ENCODE peak calls at places on chromosomes 1 and 21, in seven cellular contexts. J is cardiac muscle cell, Q is H1, H is right atrium auricular region, D is heart left ventricle, T is RWPE2, O is lower lobe of right lung. Y is an unnamed sample.

GRCh38 chr1:64523938-64524337 is 54.0 kb downstream of the CACHD1 start:
- DNase-seq in T (no peak), Q (no peak), O (no peak), H (no peak), J (no peak), D (no peak), Y (no peak)

GRCh38 chr1:61645476-61645875 is 79.5 kb downstream of the TM2D1 start:
- DNase-seq in D (no peak), O (no peak), T (no peak), H (no peak), J (no peak), Q (no peak), Y (no peak)

GRCh38 chr1:52552505-52553371 is at the start of gene TUT4:
- DNase-seq in T (peak), O (peak), Q (peak), H (no peak), D (peak), J (peak), Y (peak)

GRCh38 chr21:24852610-24853195 is 754.6 kb downstream of the MRPL39 start:
- DNase-seq in O (no peak), H (no peak), T (no peak), D (no peak), Q (no peak), J (no peak), Y (no peak)

GRCh38 chr21:37087188-37087587 is 14.1 kb downstream of the TTC3 start:
- DNase-seq in H (no peak), T (no peak), O (no peak), J (peak), D (no peak), Q (no peak), Y (no peak)

GRCh38 chr1:98975113-98975512 is 29.5 kb downstream of the PLPPR5 start:
- DNase-seq in J (no peak), O (no peak), D (no peak), Q (no peak), H (no peak), T (no peak), Y (no peak)

GRCh38 chr1:161886589-161886988 is 120.5 kb downstream of the ATF6 start:
- DNase-seq in D (no peak), T (no peak), O (no peak), J (no peak), H (no peak), Q (no peak), Y (no peak)

GRCh38 chr21:15063821-15064575 is 802 bp downstream of the NRIP1 start:
- DNase-seq in Q (no peak), J (peak), H (peak), O (peak), D (peak), T (peak), Y (no peak)

GRCh38 chr1:44228218-44228617 is 14.9 kb downstream of the DMAP1 start:
- DNase-seq in T (no peak), D (no peak), Q (no peak), O (no peak), H (no peak), J (no peak), Y (no peak)

GRCh38 chr21:42056996-42057689 is 14.0 kb upstream of the UMODL1 start:
- DNase-seq in T (no peak), Q (no peak), H (no peak), D (no peak), O (peak), J (no peak), Y (peak)

GRCh38 chr1:6127587-6128163 is 52.4 kb downstream of the CHD5 start:
- DNase-seq in O (peak), H (no peak), T (peak), J (peak), Q (peak), D (peak), Y (peak)

GRCh38 chr1:121586369-121587229 is 401.8 kb downstream of the SRGAP2C start:
- DNase-seq in O (peak), T (no peak), H (no peak), D (no peak), Q (no peak), J (no peak), Y (no peak)

GRCh38 chr1:218299416-218299815 is 14.3 kb downstream of the RRP15 start:
- DNase-seq in O (no peak), D (no peak), Q (no peak), T (no peak), J (peak), H (no peak), Y (no peak)

GRCh38 chr1:60510162-60510561 is 436.6 kb upstream of the C1orf87 start:
- DNase-seq in D (no peak), J (no peak), T (no peak), H (no peak), O (no peak), Q (no peak), Y (no peak)

GRCh38 chr1:209601809-209602657 is 18.5 kb downstream of the CAMK1G start:
- DNase-seq in J (peak), H (no peak), T (no peak), O (no peak), Q (no peak), D (no peak), Y (no peak)

GRCh38 chr1:20379075-20379474 is 88.4 kb downstream of the VWA5B1 start:
- DNase-seq in T (no peak), H (no peak), O (no peak), J (no peak), Q (no peak), D (no peak), Y (peak)

GRCh38 chr21:36005018-36005417 is 55.3 kb downstream of the SETD4 start:
- DNase-seq in H (no peak), O (no peak), T (no peak), D (no peak), Q (no peak), J (no peak), Y (no peak)

GRCh38 chr1:36858553-36858952 is 175.8 kb downstream of the GRIK3 start:
- DNase-seq in J (no peak), H (no peak), O (no peak), Q (no peak), T (no peak), D (no peak), Y (no peak)

GRCh38 chr1:26833432-26834405 is 7.2 kb downstream of the ZDHHC18 start:
- DNase-seq in O (peak), Q (no peak), D (no peak), J (no peak), H (no peak), T (no peak), Y (peak)

GRCh38 chr1:113792986-113793385 is 19.3 kb downstream of the RSBN1 start:
- DNase-seq in T (no peak), O (no peak), J (no peak), D (no peak), Q (no peak), H (no peak), Y (no peak)

GRCh38 chr1:24266398-24266941 is 52.7 kb upstream of the GRHL3 start:
- DNase-seq in O (no peak), T (peak), Q (no peak), D (no peak), H (no peak), J (no peak), Y (no peak)

GRCh38 chr1:80594013-80594412 is 1206.7 kb upstream of the ADGRL2 start:
- DNase-seq in Q (no peak), O (no peak), H (no peak), T (no peak), D (no peak), J (no peak), Y (no peak)

GRCh38 chr1:109275706-109276345 is 7.1 kb downstream of the PSRC1 start:
- DNase-seq in T (no peak), D (no peak), H (no peak), Q (no peak), O (peak), J (no peak), Y (peak)

GRCh38 chr1:242828199-242828598 is 303.7 kb upstream of the PLD5 start:
- DNase-seq in H (no peak), Q (no peak), T (no peak), J (no peak), D (no peak), O (no peak), Y (no peak)

GRCh38 chr1:110880708-110881374 is 7.9 kb downstream of the CD53 start:
- DNase-seq in D (no peak), Q (no peak), T (no peak), H (no peak), O (no peak), J (no peak), Y (no peak)

GRCh38 chr1:61083014-61083798 is 845 bp downstream of the NFIA start:
- DNase-seq in H (no peak), Q (no peak), J (peak), T (no peak), O (peak), D (peak), Y (peak)

GRCh38 chr1:158124034-158124433 is 56.7 kb upstream of the CD1D start:
- DNase-seq in Q (no peak), J (no peak), T (peak), H (no peak), O (no peak), D (no peak), Y (no peak)

GRCh38 chr1:167517535-167518330 is 596 bp downstream of the CD247 start:
- DNase-seq in O (peak), D (no peak), J (no peak), H (no peak), Q (no peak), T (no peak), Y (peak)

GRCh38 chr1:66624412-66625060 is 90.6 kb downstream of the SGIP1 start:
- DNase-seq in Q (no peak), T (no peak), J (no peak), O (no peak), D (no peak), H (no peak), Y (no peak)

GRCh38 chr1:52926864-52927218 is 235 bp upstream of the SCP2 start:
- DNase-seq in J (no peak), D (no peak), T (no peak), Q (no peak), H (no peak), O (no peak), Y (no peak)

GRCh38 chr1:220093361-220094015 is 444 bp upstream of the IARS2 start:
- DNase-seq in H (no peak), T (no peak), O (no peak), Q (no peak), J (peak), D (no peak), Y (no peak)

GRCh38 chr1:221444346-221444745 is 297.5 kb downstream of the DUSP10 start:
- DNase-seq in Q (no peak), O (no peak), T (no peak), J (no peak), H (no peak), D (no peak), Y (no peak)

GRCh38 chr1:40241372-40241771 is 6.4 kb upstream of the TMCO2 start:
- DNase-seq in H (no peak), O (no peak), D (no peak), J (no peak), T (no peak), Q (no peak), Y (no peak)
- H3K27ac ChIP-seq in H (no peak), O (no peak), D (no peak), J (no peak), T (peak), Q (no peak), Y (no peak)

GRCh38 chr1:33168556-33169289 is 13.1 kb downstream of the TRIM62 start:
- DNase-seq in T (no peak), Q (no peak), D (no peak), O (no peak), H (no peak), J (no peak), Y (peak)
- TF ChIP-seq CTCF in T (no peak), Q (peak), D (no peak), O (no peak), H (no peak), J (no peak), Y (no peak)

DNA sequence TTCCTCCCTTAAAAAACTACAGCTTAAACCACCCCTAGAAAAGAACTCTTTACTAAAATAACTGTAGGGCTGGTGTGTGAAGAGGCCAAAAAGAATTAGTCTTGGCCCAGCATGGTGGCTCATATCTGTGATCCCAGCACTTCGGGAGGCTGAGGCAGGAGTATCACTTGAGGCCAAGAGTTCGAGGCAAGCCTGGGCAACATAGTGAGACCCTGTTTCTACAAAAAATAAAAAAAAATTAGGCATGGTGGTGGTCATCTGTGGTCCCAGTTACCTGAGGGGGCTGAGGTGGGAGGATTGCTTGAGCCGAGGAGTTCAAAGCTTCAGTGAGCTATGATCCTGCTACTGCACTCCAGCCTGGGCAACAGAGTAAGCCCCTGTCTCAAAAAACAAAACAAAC is 44.9 kb downstream of the BCAR3 start:
- DNase-seq in J (no peak), D (no peak), O (no peak), T (no peak), H (peak), Q (no peak), Y (no peak)
- H3K27ac ChIP-seq in J (no peak), D (peak), O (peak), T (no peak), H (no peak), Q (peak), Y (no peak)

GRCh38 chr1:156451486-156452184 is 48.9 kb downstream of the MEF2D start:
- DNase-seq in O (no peak), J (no peak), Q (no peak), D (no peak), T (no peak), H (no peak), Y (no peak)
- TF ChIP-seq CTCF in O (no peak), J (no peak), Q (peak), D (no peak), T (no peak), H (no peak), Y (no peak)

DNA sequence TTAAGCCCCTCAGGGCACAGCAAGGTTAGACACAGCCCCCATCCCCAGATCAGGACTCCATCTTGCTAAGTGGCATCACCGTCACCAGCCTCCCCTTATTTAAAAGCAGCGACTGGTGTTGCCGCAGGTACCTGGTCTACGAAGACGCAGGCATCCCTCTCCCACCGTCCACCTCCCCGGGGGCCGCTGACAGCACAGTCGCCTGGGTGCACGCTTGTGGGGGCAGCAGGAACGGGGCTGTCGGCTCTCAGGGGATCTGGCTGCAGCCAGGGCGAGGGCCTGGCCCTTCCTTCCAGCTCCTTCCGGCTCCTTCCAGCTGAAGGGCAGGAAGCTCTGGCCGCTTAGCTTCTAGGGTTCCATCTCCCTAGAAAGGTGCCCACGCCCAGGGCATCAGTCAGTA is 17.6 kb upstream of the CCDC27 start:
- DNase-seq in D (no peak), T (peak), H (no peak), J (no peak), O (no peak), Q (no peak), Y (no peak)
- H3K27ac ChIP-seq in D (no peak), T (no peak), H (no peak), J (no peak), O (no peak), Q (no peak), Y (no peak)

GRCh38 chr1:7207875-7208646 is 422.8 kb downstream of the CAMTA1 start:
- DNase-seq in Q (peak), H (no peak), D (peak), J (peak), O (no peak), T (no peak), Y (peak)
- TF ChIP-seq CTCF in Q (peak), H (peak), D (peak), J (peak), O (peak), T (peak), Y (peak)

GRCh38 chr1:234728740-234729139 is 118.8 kb upstream of the IRF2BP2 start:
- DNase-seq in O (no peak), T (no peak), J (no peak), Q (no peak), D (no peak), H (no peak), Y (no peak)
- H3K27ac ChIP-seq in O (peak), T (no peak), J (peak), Q (no peak), D (peak), H (peak), Y (no peak)

DNA sequence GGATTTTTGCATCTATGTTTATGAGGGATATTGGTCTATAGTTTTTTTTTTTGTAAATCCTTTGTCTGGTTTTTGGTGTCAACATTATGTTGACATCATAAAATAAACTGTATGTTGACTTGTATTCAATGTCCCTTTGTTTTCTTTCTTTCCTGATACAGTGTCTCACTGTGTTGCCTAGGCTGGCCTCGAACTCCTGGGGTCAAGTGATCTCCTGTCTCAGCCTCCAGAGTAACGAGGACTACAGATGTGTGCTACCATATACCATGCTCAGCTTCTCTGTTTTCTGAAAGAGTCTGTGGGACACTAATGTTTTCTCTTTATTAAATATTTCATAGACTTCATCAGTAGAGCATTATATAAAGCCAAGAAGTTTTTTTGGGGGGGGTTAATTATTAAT is 18.3 kb downstream of the MAN1C1 start:
- DNase-seq in Q (no peak), T (no peak), D (no peak), O (no peak), J (no peak), H (no peak), Y (no peak)
- TF ChIP-seq CTCF in Q (no peak), T (no peak), D (no peak), O (no peak), J (no peak), H (no peak), Y (no peak)

GRCh38 chr1:21641076-21641475 is 28.1 kb downstream of the RAP1GAP start:
- DNase-seq in H (no peak), J (no peak), T (no peak), Q (no peak), O (no peak), D (no peak), Y (no peak)

GRCh38 chr1:21637514-21637913 is 31.6 kb downstream of the RAP1GAP start:
- DNase-seq in T (no peak), J (no peak), H (no peak), Q (no peak), O (no peak), D (no peak), Y (no peak)

GRCh38 chr1:21640653-21641052 is 28.5 kb downstream of the RAP1GAP start:
- DNase-seq in H (no peak), J (no peak), O (no peak), D (no peak), Q (no peak), T (no peak), Y (no peak)

GRCh38 chr1:21639594-21640041 is 29.5 kb downstream of the RAP1GAP start:
- DNase-seq in O (no peak), J (no peak), H (no peak), Q (no peak), T (no peak), D (no peak), Y (no peak)

GRCh38 chr1:21638531-21639341 is 30.4 kb downstream of the RAP1GAP start:
- DNase-seq in D (no peak), O (peak), J (no peak), T (no peak), H (peak), Q (no peak), Y (no peak)
- H3K27ac ChIP-seq in D (no peak), O (peak), J (no peak), T (peak), H (peak), Q (no peak), Y (no peak)

GRCh38 chr21:32192291-32192690 is 86.6 kb downstream of the MIS18A start:
- DNase-seq in T (no peak), D (no peak), O (no peak), H (no peak), Q (no peak), J (no peak), Y (no peak)
- TF ChIP-seq CTCF in T (no peak), D (no peak), O (no peak), H (no peak), Q (no peak), J (no peak), Y (no peak)

Y was measured in spleen.